ENCODE peak calls at places on chromosomes 6 and 20, in nine cellular contexts. One of them, this sample, is unnamed.

GRCh38 chr20:25252686-25253421 is 5.0 kb downstream of the PYGB start:
- DNase-seq in activated naive CD8-positive, alpha-beta T cell treated with anti-CD3 and anti-CD28 coated beads, Interleukin-2, amount 50 U/mL, for 24 hours: no peak
- DNase-seq in endothelial cell: no peak
- DNase-seq in foreskin fibroblast: no peak
- DNase-seq in AG04449: no peak
- DNase-seq in neural progenitor cell: no peak
- DNase-seq in activated CD4-positive, alpha-beta T cell treated with anti-CD3 and anti-CD28 coated beads, Interleukin-2, amount 10 ng/mL, durations not matched to agents 24 days and 14 days: no peak
- DNase-seq in ovary: no peak
- DNase-seq in activated gamma-delta T cell treated with Interleukin-2 at 50 U/mL for 16 hours: no peak
- DNase-seq in this sample: no peak

GRCh38 chr20:40913224-40913821 is 115.3 kb upstream of the TOP1 start:
- DNase-seq in activated naive CD8-positive, alpha-beta T cell treated with anti-CD3 and anti-CD28 coated beads, Interleukin-2, amount 50 U/mL, for 24 hours: no peak
- DNase-seq in endothelial cell: no peak
- DNase-seq in foreskin fibroblast: no peak
- DNase-seq in AG04449: no peak
- DNase-seq in neural progenitor cell: no peak
- DNase-seq in activated CD4-positive, alpha-beta T cell treated with anti-CD3 and anti-CD28 coated beads, Interleukin-2, amount 10 ng/mL, durations not matched to agents 24 days and 14 days: no peak
- DNase-seq in ovary: no peak
- DNase-seq in activated gamma-delta T cell treated with Interleukin-2 at 50 U/mL for 16 hours: no peak
- DNase-seq in this sample: no peak

GRCh38 chr6:144134176-144134575 is 16.1 kb upstream of the STX11 start:
- DNase-seq in activated naive CD8-positive, alpha-beta T cell treated with anti-CD3 and anti-CD28 coated beads, Interleukin-2, amount 50 U/mL, for 24 hours: no peak
- DNase-seq in endothelial cell: no peak
- DNase-seq in foreskin fibroblast: peak
- DNase-seq in AG04449: no peak
- DNase-seq in neural progenitor cell: no peak
- DNase-seq in activated CD4-positive, alpha-beta T cell treated with anti-CD3 and anti-CD28 coated beads, Interleukin-2, amount 10 ng/mL, durations not matched to agents 24 days and 14 days: peak
- DNase-seq in ovary: no peak
- DNase-seq in activated gamma-delta T cell treated with Interleukin-2 at 50 U/mL for 16 hours: no peak
- DNase-seq in this sample: no peak

GRCh38 chr6:72953901-72954494 is 271.3 kb downstream of the KHDC1L start:
- DNase-seq in activated naive CD8-positive, alpha-beta T cell treated with anti-CD3 and anti-CD28 coated beads, Interleukin-2, amount 50 U/mL, for 24 hours: no peak
- DNase-seq in endothelial cell: no peak
- DNase-seq in foreskin fibroblast: no peak
- DNase-seq in AG04449: no peak
- DNase-seq in neural progenitor cell: no peak
- DNase-seq in activated CD4-positive, alpha-beta T cell treated with anti-CD3 and anti-CD28 coated beads, Interleukin-2, amount 10 ng/mL, durations not matched to agents 24 days and 14 days: no peak
- DNase-seq in ovary: no peak
- DNase-seq in activated gamma-delta T cell treated with Interleukin-2 at 50 U/mL for 16 hours: no peak
- DNase-seq in this sample: no peak

GRCh38 chr6:56524891-56525703 is 117.6 kb downstream of the DST start:
- DNase-seq in activated naive CD8-positive, alpha-beta T cell treated with anti-CD3 and anti-CD28 coated beads, Interleukin-2, amount 50 U/mL, for 24 hours: no peak
- DNase-seq in endothelial cell: no peak
- DNase-seq in foreskin fibroblast: peak
- DNase-seq in AG04449: peak
- DNase-seq in neural progenitor cell: no peak
- DNase-seq in activated CD4-positive, alpha-beta T cell treated with anti-CD3 and anti-CD28 coated beads, Interleukin-2, amount 10 ng/mL, durations not matched to agents 24 days and 14 days: no peak
- DNase-seq in ovary: no peak
- DNase-seq in activated gamma-delta T cell treated with Interleukin-2 at 50 U/mL for 16 hours: no peak
- DNase-seq in this sample: no peak

GRCh38 chr20:41408131-41408789 is 41.6 kb upstream of the EMILIN3 start:
- DNase-seq in activated naive CD8-positive, alpha-beta T cell treated with anti-CD3 and anti-CD28 coated beads, Interleukin-2, amount 50 U/mL, for 24 hours: no peak
- DNase-seq in endothelial cell: no peak
- DNase-seq in foreskin fibroblast: no peak
- DNase-seq in AG04449: no peak
- DNase-seq in neural progenitor cell: no peak
- DNase-seq in activated CD4-positive, alpha-beta T cell treated with anti-CD3 and anti-CD28 coated beads, Interleukin-2, amount 10 ng/mL, durations not matched to agents 24 days and 14 days: peak
- DNase-seq in ovary: no peak
- DNase-seq in activated gamma-delta T cell treated with Interleukin-2 at 50 U/mL for 16 hours: no peak
- DNase-seq in this sample: no peak

GRCh38 chr6:114052141-114052540 is 81.2 kb upstream of the HDAC2 start:
- DNase-seq in activated naive CD8-positive, alpha-beta T cell treated with anti-CD3 and anti-CD28 coated beads, Interleukin-2, amount 50 U/mL, for 24 hours: no peak
- DNase-seq in endothelial cell: no peak
- DNase-seq in foreskin fibroblast: no peak
- DNase-seq in AG04449: no peak
- DNase-seq in neural progenitor cell: no peak
- DNase-seq in activated CD4-positive, alpha-beta T cell treated with anti-CD3 and anti-CD28 coated beads, Interleukin-2, amount 10 ng/mL, durations not matched to agents 24 days and 14 days: no peak
- DNase-seq in ovary: no peak
- DNase-seq in activated gamma-delta T cell treated with Interleukin-2 at 50 U/mL for 16 hours: no peak
- DNase-seq in this sample: no peak

GRCh38 chr20:60294627-60295026 is 336.4 kb downstream of the CDH26 start:
- DNase-seq in activated naive CD8-positive, alpha-beta T cell treated with anti-CD3 and anti-CD28 coated beads, Interleukin-2, amount 50 U/mL, for 24 hours: no peak
- DNase-seq in endothelial cell: no peak
- DNase-seq in foreskin fibroblast: no peak
- DNase-seq in AG04449: no peak
- DNase-seq in neural progenitor cell: no peak
- DNase-seq in activated CD4-positive, alpha-beta T cell treated with anti-CD3 and anti-CD28 coated beads, Interleukin-2, amount 10 ng/mL, durations not matched to agents 24 days and 14 days: no peak
- DNase-seq in ovary: no peak
- DNase-seq in activated gamma-delta T cell treated with Interleukin-2 at 50 U/mL for 16 hours: no peak
- DNase-seq in this sample: no peak

GRCh38 chr20:15700147-15700765 is 873.0 kb downstream of the KIF16B start:
- DNase-seq in activated naive CD8-positive, alpha-beta T cell treated with anti-CD3 and anti-CD28 coated beads, Interleukin-2, amount 50 U/mL, for 24 hours: no peak
- DNase-seq in endothelial cell: no peak
- DNase-seq in foreskin fibroblast: no peak
- DNase-seq in AG04449: no peak
- DNase-seq in neural progenitor cell: no peak
- DNase-seq in activated CD4-positive, alpha-beta T cell treated with anti-CD3 and anti-CD28 coated beads, Interleukin-2, amount 10 ng/mL, durations not matched to agents 24 days and 14 days: no peak
- DNase-seq in ovary: no peak
- DNase-seq in activated gamma-delta T cell treated with Interleukin-2 at 50 U/mL for 16 hours: no peak
- DNase-seq in this sample: no peak